ENCODE peak calls at places on chromosomes 4 and X, in eight cellular contexts. T is sigmoid colon; Y is fibroblast of pulmonary artery; I is mammary epithelial cell; O is effector memory CD4-positive, alpha-beta T cell; L is HFF-Myc; R is Calu3; H is activated CD4-positive, alpha-beta T cell treated with anti-CD3 and anti-CD28 coated beads, Interleukin-2, amount 50 U/mL, for 4 hours. E is an unnamed sample.

GRCh38 chr4:99457676-99458075 is 22.5 kb upstream of the ADH7 start:
- DNase-seq in T (no peak), Y (no peak), I (peak), O (no peak), L (no peak), R (no peak), H (no peak), E (no peak)

GRCh38 chrX:130626521-130626920 is 224.7 kb downstream of the RBMX2 start:
- DNase-seq in T (no peak), Y (peak), I (no peak), O (no peak), L (no peak), R (no peak), H (no peak), E (no peak)

GRCh38 chr4:3186609-3187008 is 62.4 kb upstream of the MSANTD1 start:
- DNase-seq in T (no peak), Y (no peak), I (no peak), O (no peak), L (no peak), R (no peak), H (no peak), E (no peak)

GRCh38 chrX:22740836-22741235 is 258.9 kb upstream of the DDX53 start:
- DNase-seq in T (no peak), Y (no peak), I (no peak), O (no peak), L (no peak), R (no peak), H (no peak), E (no peak)

GRCh38 chr4:179097741-179098140 is 1655.5 kb upstream of the AGA start:
- DNase-seq in T (no peak), Y (peak), I (no peak), O (no peak), L (no peak), R (peak), H (no peak), E (no peak)

GRCh38 chr4:37530451-37530850 is 155.7 kb downstream of the RELL1 start:
- DNase-seq in T (no peak), Y (no peak), I (no peak), O (no peak), L (no peak), R (no peak), H (no peak), E (no peak)

GRCh38 chr4:140298001-140298400 is 75.4 kb upstream of the SCOC start:
- DNase-seq in T (no peak), Y (no peak), I (no peak), O (no peak), L (no peak), R (no peak), H (no peak), E (no peak)

GRCh38 chrX:37921758-37922157 is 74.4 kb upstream of the DYNLT3 start:
- DNase-seq in T (no peak), Y (peak), I (peak), O (no peak), L (peak), R (no peak), H (no peak), E (peak)

GRCh38 chr4:168633474-168633873 is 136.6 kb downstream of the PALLD start:
- DNase-seq in T (no peak), Y (no peak), I (no peak), O (no peak), L (no peak), R (no peak), H (no peak), E (no peak)

GRCh38 chr4:6324999-6325790 is 55.5 kb downstream of the WFS1 start:
- DNase-seq in T (no peak), Y (no peak), I (peak), O (no peak), L (no peak), R (peak), H (no peak), E (peak)

GRCh38 chr4:112765317-112765989 is 128.5 kb downstream of the LARP7 start:
- DNase-seq in T (no peak), Y (peak), I (no peak), O (no peak), L (no peak), R (no peak), H (no peak), E (no peak)

GRCh38 chr4:120630432-120630831 is 292.1 kb downstream of the PRDM5 start:
- DNase-seq in T (no peak), Y (peak), I (no peak), O (no peak), L (no peak), R (no peak), H (no peak), E (no peak)

GRCh38 chr4:153757407-153757806 is 2.4 kb downstream of the RNF175 start:
- DNase-seq in T (no peak), Y (no peak), I (peak), O (no peak), L (no peak), R (no peak), H (no peak), E (no peak)

GRCh38 chr4:65502151-65502691 is 168.1 kb downstream of the EPHA5 start:
- DNase-seq in T (no peak), Y (peak), I (peak), O (no peak), L (no peak), R (no peak), H (no peak), E (no peak)

GRCh38 chr4:73998040-73999011 is at the start of gene CXCL5:
- DNase-seq in T (no peak), Y (peak), I (no peak), O (no peak), L (no peak), R (peak), H (no peak), E (no peak)

E was measured in keratinocyte.